ENCODE peak calls at places on chromosomes 2 and 18, in four cellular contexts. One of them, this sample, is unnamed.

GRCh38 chr2:209648714-209649113 is 122.9 kb upstream of the UNC80 start:
- DNase-seq in ovary: no peak
- DNase-seq in lower lobe of right lung: no peak
- DNase-seq in A549: no peak
- DNase-seq in this sample: no peak

GRCh38 chr2:52639692-52640091 is 1127.9 kb upstream of the CHAC2 start:
- DNase-seq in ovary: no peak
- DNase-seq in lower lobe of right lung: no peak
- DNase-seq in A549: no peak
- DNase-seq in this sample: no peak

GRCh38 chr2:73859721-73860586 is 31.2 kb downstream of the STAMBP start:
- DNase-seq in ovary: no peak
- DNase-seq in lower lobe of right lung: no peak
- DNase-seq in A549: peak; percentile 73
- DNase-seq in this sample: peak; percentile 73

GRCh38 chr2:233466991-233467603 is 99.5 kb downstream of the USP40 start:
- DNase-seq in ovary: peak; percentile 27
- DNase-seq in lower lobe of right lung: peak; percentile 15
- DNase-seq in A549: no peak
- DNase-seq in this sample: no peak

GRCh38 chr2:61758991-61759390 is 94.9 kb downstream of the FAM161A start:
- DNase-seq in ovary: no peak
- DNase-seq in lower lobe of right lung: no peak
- DNase-seq in A549: peak; percentile 26
- DNase-seq in this sample: no peak

GRCh38 chr2:121527009-121527682 is 3.5 kb upstream of the RNU4ATAC start:
- DNase-seq in ovary: no peak
- DNase-seq in lower lobe of right lung: no peak
- DNase-seq in A549: no peak
- DNase-seq in this sample: peak; percentile 34

GRCh38 chr2:6337123-6337830 is 528.4 kb downstream of the CMPK2 start:
- DNase-seq in ovary: no peak
- DNase-seq in lower lobe of right lung: no peak
- DNase-seq in A549: no peak
- DNase-seq in this sample: no peak

GRCh38 chr2:66966631-66967030 is 430.5 kb upstream of the ETAA1 start:
- DNase-seq in ovary: no peak
- DNase-seq in lower lobe of right lung: no peak
- DNase-seq in A549: no peak
- DNase-seq in this sample: no peak

GRCh38 chr2:69682525-69682924 is 39.0 kb upstream of the AAK1 start:
- DNase-seq in ovary: no peak
- DNase-seq in lower lobe of right lung: no peak
- DNase-seq in A549: no peak
- DNase-seq in this sample: no peak

GRCh38 chr2:45180033-45180746 is 170.9 kb upstream of the SIX2 start:
- DNase-seq in ovary: no peak
- DNase-seq in lower lobe of right lung: no peak
- DNase-seq in A549: no peak
- DNase-seq in this sample: no peak

GRCh38 chr2:128278979-128279378 is 39.7 kb downstream of the HS6ST1 start:
- DNase-seq in ovary: peak; percentile 14
- DNase-seq in lower lobe of right lung: peak; percentile 37
- DNase-seq in A549: no peak
- DNase-seq in this sample: no peak

GRCh38 chr2:241931084-241931975 is 61.8 kb downstream of the RTP5 start:
- DNase-seq in ovary: no peak
- DNase-seq in lower lobe of right lung: no peak
- DNase-seq in A549: no peak
- DNase-seq in this sample: no peak

GRCh38 chr18:32093106-32093511 is 1.4 kb downstream of the RNF138 start:
- DNase-seq in ovary: peak; percentile 66
- DNase-seq in lower lobe of right lung: peak; percentile 70
- DNase-seq in A549: peak; percentile 18
- DNase-seq in this sample: peak; percentile 52

GRCh38 chr2:23767871-23768611 is 158.9 kb downstream of the ATAD2B start:
- DNase-seq in ovary: no peak
- DNase-seq in lower lobe of right lung: no peak
- DNase-seq in A549: no peak
- DNase-seq in this sample: no peak

GRCh38 chr2:64104944-64105343 is 39.3 kb downstream of the PELI1 start:
- DNase-seq in ovary: no peak
- DNase-seq in lower lobe of right lung: no peak
- DNase-seq in A549: no peak
- DNase-seq in this sample: peak; percentile 42

GRCh38 chr18:21074336-21075323 is 37.0 kb downstream of the ROCK1 start:
- DNase-seq in ovary: no peak
- DNase-seq in lower lobe of right lung: no peak
- DNase-seq in A549: no peak
- DNase-seq in this sample: peak; percentile 72

GRCh38 chr2:151357359-151357758 is at the start of gene TNFAIP6:
- DNase-seq in ovary: no peak
- DNase-seq in lower lobe of right lung: no peak
- DNase-seq in A549: peak; percentile 41
- DNase-seq in this sample: peak; percentile 71
- H3K27ac ChIP-seq in ovary: no peak within 1 kb of the TSS
- H3K27ac ChIP-seq in lower lobe of right lung: peak within 1 kb of the TSS; percentile 27
- H3K27ac ChIP-seq in A549: no peak within 1 kb of the TSS
- H3K27ac ChIP-seq in this sample: no peak within 1 kb of the TSS

GRCh38 chr2:60534034-60534393 is 19.4 kb downstream of the BCL11A start:
- DNase-seq in ovary: no peak
- DNase-seq in lower lobe of right lung: no peak
- DNase-seq in A549: no peak
- DNase-seq in this sample: no peak
- TF ChIP-seq CTCF in ovary: no peak
- TF ChIP-seq CTCF in lower lobe of right lung: no peak
- TF ChIP-seq CTCF in A549: no peak
- TF ChIP-seq CTCF in this sample: no peak

DNA sequence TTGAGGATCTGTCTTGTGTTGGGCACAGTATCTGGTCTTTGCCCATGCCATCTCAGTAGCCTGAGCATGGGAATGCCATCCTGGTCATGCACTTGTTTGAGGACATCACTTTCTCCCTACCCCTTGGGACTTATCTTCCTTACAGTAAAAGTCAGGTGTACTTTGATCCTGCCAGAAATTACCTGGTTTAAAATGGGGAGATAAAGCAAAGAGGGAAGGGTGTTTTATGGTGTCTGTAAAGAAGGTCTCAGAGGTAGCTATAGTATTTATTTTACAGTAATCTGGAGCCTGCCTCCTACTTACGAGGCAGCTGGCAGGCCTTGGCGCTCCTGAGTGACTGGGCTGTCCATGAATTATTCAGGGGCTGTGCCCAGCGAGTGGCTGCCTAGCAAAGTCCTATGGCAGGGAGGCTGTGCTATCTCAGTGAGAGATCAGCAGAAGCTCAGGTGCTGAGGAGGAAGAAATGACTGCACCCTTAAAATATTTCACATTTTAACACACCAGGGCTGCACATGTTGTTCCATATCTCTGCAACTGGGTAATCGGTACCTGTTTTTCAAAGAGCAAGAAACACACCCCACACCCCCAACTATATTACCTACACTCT is 93.9 kb downstream of the SPTBN1 start:
- DNase-seq in ovary: no peak
- DNase-seq in lower lobe of right lung: no peak
- DNase-seq in A549: no peak
- DNase-seq in this sample: no peak
- H3K27ac ChIP-seq in ovary: no peak overlapping the region
- H3K27ac ChIP-seq in lower lobe of right lung: no peak overlapping the region
- H3K27ac ChIP-seq in A549: peak overlapping the region; percentile 8
- H3K27ac ChIP-seq in this sample: no peak overlapping the region

DNA sequence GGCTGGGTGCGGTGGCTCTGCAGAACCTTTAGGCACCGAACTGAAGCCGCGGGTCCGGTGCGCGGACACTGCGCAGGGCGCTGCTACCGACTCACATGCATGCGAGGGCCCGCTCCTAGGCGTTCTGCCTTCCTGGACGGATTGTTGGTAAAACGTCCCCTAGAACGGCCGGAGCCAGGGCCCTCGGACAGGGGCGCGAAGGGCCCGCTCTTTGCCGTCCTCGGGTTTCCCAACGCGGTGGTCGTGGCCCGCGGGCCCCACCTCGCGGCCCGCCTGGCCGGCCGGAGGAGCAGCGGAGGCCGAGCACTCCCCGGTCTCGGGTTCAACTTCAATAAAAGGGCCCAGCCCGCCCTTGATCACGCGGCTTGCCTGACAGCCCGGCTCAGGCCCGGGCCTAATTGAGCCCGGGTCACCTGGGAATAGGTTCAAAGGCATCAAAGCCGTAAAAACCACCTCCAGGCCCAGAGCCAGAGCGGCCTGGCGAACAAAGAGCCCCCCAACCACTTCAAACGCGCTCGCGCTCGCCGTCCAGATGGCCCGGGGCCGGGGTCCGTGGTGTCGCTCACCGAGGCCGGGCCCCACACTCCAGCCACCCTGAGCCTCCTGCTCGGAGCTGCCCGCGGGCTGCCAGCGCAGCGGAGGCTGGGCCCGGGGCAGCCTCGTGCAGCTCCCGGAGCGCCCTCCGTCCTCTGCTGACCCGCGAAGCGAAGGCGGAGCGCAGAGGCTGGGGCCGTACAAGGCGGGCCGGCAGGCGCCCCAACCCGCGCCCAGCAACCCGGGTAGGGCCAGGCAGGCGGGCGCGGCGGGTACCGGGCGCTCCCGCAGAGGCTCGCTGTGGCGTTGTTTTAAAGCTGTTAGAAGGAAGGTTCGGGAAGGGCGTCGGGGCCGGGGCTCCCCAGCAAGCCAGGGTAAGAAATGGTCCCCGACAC is 1.1 kb upstream of the TWIST2 start:
- DNase-seq in ovary: peak; percentile 47
- DNase-seq in lower lobe of right lung: peak; percentile 50
- DNase-seq in A549: no peak
- DNase-seq in this sample: no peak
- TF ChIP-seq CTCF in ovary: no peak
- TF ChIP-seq CTCF in lower lobe of right lung: no peak
- TF ChIP-seq CTCF in A549: no peak
- TF ChIP-seq CTCF in this sample: no peak

DNA sequence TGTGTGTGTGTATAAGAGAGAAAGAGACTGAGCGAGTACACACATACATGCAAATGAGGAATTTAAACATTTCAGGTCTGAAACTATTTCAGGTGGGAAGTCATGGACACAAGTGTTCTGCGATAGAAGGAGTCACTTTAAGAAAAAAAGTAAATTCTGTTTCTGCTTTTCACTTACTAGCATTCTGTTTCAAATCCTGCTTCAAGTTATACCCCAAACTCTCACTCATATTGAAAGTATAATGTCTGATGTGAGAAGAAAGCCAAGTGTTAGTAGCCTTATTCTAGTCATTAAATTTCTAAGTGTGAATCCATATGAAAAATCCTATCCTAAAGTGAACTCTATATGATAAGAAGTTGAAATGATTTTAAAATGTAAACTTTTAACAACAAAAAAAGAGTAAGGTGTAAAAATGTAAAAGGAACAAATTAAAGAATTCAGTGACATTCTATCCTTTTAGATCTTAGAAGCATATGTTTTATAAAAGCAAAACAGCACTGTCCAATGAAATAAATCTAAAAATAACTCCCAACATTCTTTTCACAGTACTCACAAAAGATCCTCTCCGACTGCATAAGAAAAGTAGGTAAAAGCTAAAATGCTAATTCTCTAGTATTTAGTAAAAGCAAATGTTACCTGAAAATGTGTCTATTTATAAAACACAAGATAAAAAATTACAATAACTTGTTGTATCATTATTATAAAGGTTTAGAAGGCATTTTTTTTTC is 570.6 kb downstream of the ZEB2 start:
- DNase-seq in ovary: no peak
- DNase-seq in lower lobe of right lung: no peak
- DNase-seq in A549: no peak
- DNase-seq in this sample: no peak
- H3K27ac ChIP-seq in ovary: no peak overlapping the region
- H3K27ac ChIP-seq in lower lobe of right lung: peak overlapping the region; percentile 8
- H3K27ac ChIP-seq in A549: no peak overlapping the region
- H3K27ac ChIP-seq in this sample: no peak overlapping the region

GRCh38 chr18:76847926-76848325 is 25.6 kb downstream of the ZNF236 start:
- DNase-seq in ovary: no peak
- DNase-seq in lower lobe of right lung: no peak
- DNase-seq in A549: peak; percentile 35
- DNase-seq in this sample: no peak
- TF ChIP-seq CTCF in ovary: peak; percentile 8
- TF ChIP-seq CTCF in lower lobe of right lung: no peak
- TF ChIP-seq CTCF in A549: no peak
- TF ChIP-seq CTCF in this sample: peak; percentile 11

GRCh38 chr2:179837408-179837807 is 24.0 kb downstream of the ZNF385B start:
- DNase-seq in ovary: no peak
- DNase-seq in lower lobe of right lung: no peak
- DNase-seq in A549: no peak
- DNase-seq in this sample: peak; percentile 28

GRCh38 chr2:179840840-179841239 is 20.6 kb downstream of the ZNF385B start:
- DNase-seq in ovary: no peak
- DNase-seq in lower lobe of right lung: no peak
- DNase-seq in A549: no peak
- DNase-seq in this sample: no peak

GRCh38 chr2:179843541-179843940 is 17.9 kb downstream of the ZNF385B start:
- DNase-seq in ovary: no peak
- DNase-seq in lower lobe of right lung: no peak
- DNase-seq in A549: no peak
- DNase-seq in this sample: no peak

DNA sequence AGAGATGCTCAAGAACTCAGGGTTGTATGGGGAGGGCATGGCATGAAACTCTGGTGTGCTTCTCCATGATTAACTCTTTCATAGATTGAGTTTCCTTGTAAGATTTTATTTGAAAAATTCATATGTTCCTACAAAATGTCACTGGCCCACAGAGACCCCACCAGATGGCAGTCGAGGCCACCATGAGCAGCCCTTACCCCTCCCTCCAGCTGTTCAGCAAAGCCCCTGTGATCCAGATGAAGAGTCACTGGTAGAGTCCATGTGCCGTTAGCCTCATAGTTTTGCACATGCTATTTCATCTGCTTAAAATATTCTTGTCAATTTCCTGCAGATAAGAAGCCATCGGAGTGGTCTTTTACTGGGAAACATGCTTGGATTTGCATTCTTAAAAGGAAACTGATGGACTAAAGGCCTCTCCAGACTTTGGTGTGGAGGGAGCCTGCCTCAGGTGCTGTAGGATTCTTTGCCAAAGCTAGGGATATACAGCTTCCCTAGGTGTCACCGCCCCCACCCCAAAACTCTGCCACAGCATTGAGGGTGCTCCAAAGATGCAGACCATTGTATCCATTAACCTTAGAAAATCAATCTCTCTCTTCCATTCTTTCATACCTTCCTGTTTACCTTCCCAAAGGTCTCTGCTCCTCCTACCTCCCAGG is 18.8 kb downstream of the ZNF385B start:
- DNase-seq in ovary: peak; percentile 17
- DNase-seq in lower lobe of right lung: no peak
- DNase-seq in A549: peak; percentile 14
- DNase-seq in this sample: no peak
- H3K27ac ChIP-seq in ovary: no peak overlapping the region
- H3K27ac ChIP-seq in lower lobe of right lung: no peak overlapping the region
- H3K27ac ChIP-seq in A549: no peak overlapping the region
- H3K27ac ChIP-seq in this sample: no peak overlapping the region

DNA sequence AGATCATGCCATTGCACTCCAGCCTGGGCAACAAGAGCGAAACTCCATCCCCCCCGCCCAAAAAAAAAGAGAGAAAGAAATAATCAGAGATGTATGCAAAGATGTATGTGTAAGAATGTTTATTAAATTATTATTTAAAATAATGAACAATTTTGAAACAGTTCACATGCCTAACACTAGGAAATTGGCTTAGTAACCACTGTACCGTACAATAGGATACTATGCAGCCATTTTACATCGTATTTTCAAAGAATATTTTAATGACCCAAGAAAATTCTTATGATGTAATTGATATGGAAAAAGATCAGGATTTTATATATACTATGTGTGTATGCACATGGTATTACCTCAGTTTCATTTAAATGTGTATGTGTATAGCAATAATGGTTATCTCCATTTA is 190.5 kb downstream of the ZFP36L2 start:
- DNase-seq in ovary: no peak
- DNase-seq in lower lobe of right lung: no peak
- DNase-seq in A549: no peak
- DNase-seq in this sample: no peak
- TF ChIP-seq CTCF in ovary: peak; percentile 10
- TF ChIP-seq CTCF in lower lobe of right lung: no peak
- TF ChIP-seq CTCF in A549: no peak
- TF ChIP-seq CTCF in this sample: no peak

This sample was measured in RWPE1.